ENCODE peak calls at places on chromosomes 11 and 22, in nine cellular contexts. One of them, this sample, is unnamed.

GRCh38 chr11:65288706-65289536 is 25.7 kb upstream of the CDC42EP2 start:
- DNase-seq in brain microvascular endothelial cell: no peak
- DNase-seq in fibroblast of the aortic adventitia: no peak
- DNase-seq in uterus: no peak
- DNase-seq in IMR-90: no peak
- DNase-seq in lung: no peak
- DNase-seq in lower lobe of right lung: no peak
- DNase-seq in CD8-positive, alpha-beta memory T cell: no peak
- DNase-seq in skeletal muscle cell: no peak
- DNase-seq in this sample: peak

GRCh38 chr22:17095538-17095937 is 10.7 kb downstream of the IL17RA start:
- DNase-seq in brain microvascular endothelial cell: no peak
- DNase-seq in fibroblast of the aortic adventitia: peak
- DNase-seq in uterus: no peak
- DNase-seq in IMR-90: no peak
- DNase-seq in lung: no peak
- DNase-seq in lower lobe of right lung: no peak
- DNase-seq in CD8-positive, alpha-beta memory T cell: no peak
- DNase-seq in skeletal muscle cell: no peak
- DNase-seq in this sample: no peak

GRCh38 chr22:49726701-49727101 is 101.0 kb downstream of the BRD1 start:
- DNase-seq in brain microvascular endothelial cell: no peak
- DNase-seq in fibroblast of the aortic adventitia: no peak
- DNase-seq in uterus: no peak
- DNase-seq in IMR-90: no peak
- DNase-seq in lung: no peak
- DNase-seq in lower lobe of right lung: no peak
- DNase-seq in CD8-positive, alpha-beta memory T cell: no peak
- DNase-seq in skeletal muscle cell: no peak
- DNase-seq in this sample: no peak

GRCh38 chr11:111427471-111427912 is 48.4 kb upstream of the POU2AF1 start:
- DNase-seq in brain microvascular endothelial cell: no peak
- DNase-seq in fibroblast of the aortic adventitia: no peak
- DNase-seq in uterus: no peak
- DNase-seq in IMR-90: no peak
- DNase-seq in lung: no peak
- DNase-seq in lower lobe of right lung: no peak
- DNase-seq in CD8-positive, alpha-beta memory T cell: no peak
- DNase-seq in skeletal muscle cell: no peak
- DNase-seq in this sample: no peak

GRCh38 chr11:128240546-128240945 is 346.8 kb downstream of the ETS1 start:
- DNase-seq in brain microvascular endothelial cell: no peak
- DNase-seq in fibroblast of the aortic adventitia: peak
- DNase-seq in uterus: no peak
- DNase-seq in IMR-90: peak
- DNase-seq in lung: no peak
- DNase-seq in lower lobe of right lung: no peak
- DNase-seq in CD8-positive, alpha-beta memory T cell: no peak
- DNase-seq in skeletal muscle cell: no peak
- DNase-seq in this sample: no peak

GRCh38 chr22:28547132-28547842 is 132.4 kb downstream of the TTC28 start:
- DNase-seq in brain microvascular endothelial cell: no peak
- DNase-seq in fibroblast of the aortic adventitia: peak
- DNase-seq in uterus: no peak
- DNase-seq in IMR-90: peak
- DNase-seq in lung: no peak
- DNase-seq in lower lobe of right lung: no peak
- DNase-seq in CD8-positive, alpha-beta memory T cell: no peak
- DNase-seq in skeletal muscle cell: peak
- DNase-seq in this sample: no peak

GRCh38 chr22:48592066-48592345 is 1235.7 kb downstream of the BRD1 start:
- DNase-seq in brain microvascular endothelial cell: no peak
- DNase-seq in fibroblast of the aortic adventitia: no peak
- DNase-seq in uterus: no peak
- DNase-seq in IMR-90: no peak
- DNase-seq in lung: no peak
- DNase-seq in lower lobe of right lung: no peak
- DNase-seq in CD8-positive, alpha-beta memory T cell: no peak
- DNase-seq in skeletal muscle cell: no peak
- DNase-seq in this sample: no peak

GRCh38 chr11:100861221-100861620 is 174.1 kb downstream of the ARHGAP42 start:
- DNase-seq in brain microvascular endothelial cell: no peak
- DNase-seq in fibroblast of the aortic adventitia: no peak
- DNase-seq in uterus: no peak
- DNase-seq in IMR-90: no peak
- DNase-seq in lung: no peak
- DNase-seq in lower lobe of right lung: no peak
- DNase-seq in CD8-positive, alpha-beta memory T cell: no peak
- DNase-seq in skeletal muscle cell: no peak
- DNase-seq in this sample: no peak

GRCh38 chr22:42697542-42698013 is 23.1 kb downstream of the A4GALT start:
- DNase-seq in brain microvascular endothelial cell: peak
- DNase-seq in fibroblast of the aortic adventitia: peak
- DNase-seq in uterus: peak
- DNase-seq in IMR-90: peak
- DNase-seq in lung: no peak
- DNase-seq in lower lobe of right lung: no peak
- DNase-seq in CD8-positive, alpha-beta memory T cell: no peak
- DNase-seq in skeletal muscle cell: peak
- DNase-seq in this sample: peak

GRCh38 chr11:119832536-119832935 is 103.5 kb upstream of the NECTIN1 start:
- DNase-seq in brain microvascular endothelial cell: peak
- DNase-seq in fibroblast of the aortic adventitia: peak
- DNase-seq in uterus: no peak
- DNase-seq in IMR-90: peak
- DNase-seq in lung: no peak
- DNase-seq in lower lobe of right lung: peak
- DNase-seq in CD8-positive, alpha-beta memory T cell: no peak
- DNase-seq in skeletal muscle cell: no peak
- DNase-seq in this sample: no peak

GRCh38 chr11:44277097-44278090 is 32.5 kb downstream of the ALX4 start:
- DNase-seq in brain microvascular endothelial cell: no peak
- DNase-seq in fibroblast of the aortic adventitia: peak
- DNase-seq in uterus: no peak
- DNase-seq in IMR-90: no peak
- DNase-seq in lung: no peak
- DNase-seq in lower lobe of right lung: no peak
- DNase-seq in CD8-positive, alpha-beta memory T cell: no peak
- DNase-seq in skeletal muscle cell: no peak
- DNase-seq in this sample: no peak

GRCh38 chr11:45113807-45114206 is 32.6 kb upstream of the PRDM11 start:
- DNase-seq in brain microvascular endothelial cell: no peak
- DNase-seq in fibroblast of the aortic adventitia: no peak
- DNase-seq in uterus: no peak
- DNase-seq in IMR-90: no peak
- DNase-seq in lung: no peak
- DNase-seq in lower lobe of right lung: no peak
- DNase-seq in CD8-positive, alpha-beta memory T cell: no peak
- DNase-seq in skeletal muscle cell: no peak
- DNase-seq in this sample: no peak

GRCh38 chr11:35099278-35100018 is 39.5 kb upstream of the CD44 start:
- DNase-seq in brain microvascular endothelial cell: peak
- DNase-seq in fibroblast of the aortic adventitia: peak
- DNase-seq in uterus: no peak
- DNase-seq in IMR-90: peak
- DNase-seq in lung: no peak
- DNase-seq in lower lobe of right lung: no peak
- DNase-seq in CD8-positive, alpha-beta memory T cell: no peak
- DNase-seq in skeletal muscle cell: peak
- DNase-seq in this sample: no peak

GRCh38 chr11:17596310-17596669 is 49.2 kb downstream of the OTOG start:
- DNase-seq in brain microvascular endothelial cell: no peak
- DNase-seq in fibroblast of the aortic adventitia: no peak
- DNase-seq in uterus: no peak
- DNase-seq in IMR-90: no peak
- DNase-seq in lung: no peak
- DNase-seq in lower lobe of right lung: no peak
- DNase-seq in CD8-positive, alpha-beta memory T cell: no peak
- DNase-seq in skeletal muscle cell: no peak
- DNase-seq in this sample: no peak

GRCh38 chr11:72112541-72113136 is at the start of gene ANAPC15:
- DNase-seq in brain microvascular endothelial cell: peak
- DNase-seq in fibroblast of the aortic adventitia: peak
- DNase-seq in uterus: peak
- DNase-seq in IMR-90: peak
- DNase-seq in lung: peak
- DNase-seq in lower lobe of right lung: peak
- DNase-seq in CD8-positive, alpha-beta memory T cell: peak
- DNase-seq in skeletal muscle cell: peak
- DNase-seq in this sample: peak

GRCh38 chr11:72111803-72112540 is 523 bp downstream of the ANAPC15 start:
- DNase-seq in brain microvascular endothelial cell: peak
- DNase-seq in fibroblast of the aortic adventitia: peak
- DNase-seq in uterus: peak
- DNase-seq in IMR-90: peak
- DNase-seq in lung: peak
- DNase-seq in lower lobe of right lung: peak
- DNase-seq in CD8-positive, alpha-beta memory T cell: peak
- DNase-seq in skeletal muscle cell: peak
- DNase-seq in this sample: peak

GRCh38 chr11:72114570-72114969 is 2.1 kb upstream of the ANAPC15 start:
- DNase-seq in brain microvascular endothelial cell: no peak
- DNase-seq in fibroblast of the aortic adventitia: peak
- DNase-seq in uterus: no peak
- DNase-seq in IMR-90: peak
- DNase-seq in lung: no peak
- DNase-seq in lower lobe of right lung: no peak
- DNase-seq in CD8-positive, alpha-beta memory T cell: no peak
- DNase-seq in skeletal muscle cell: no peak
- DNase-seq in this sample: no peak

GRCh38 chr11:72111300-72111699 is 1.2 kb downstream of the ANAPC15 start:
- DNase-seq in brain microvascular endothelial cell: no peak
- DNase-seq in fibroblast of the aortic adventitia: no peak
- DNase-seq in uterus: no peak
- DNase-seq in IMR-90: no peak
- DNase-seq in lung: no peak
- DNase-seq in lower lobe of right lung: no peak
- DNase-seq in CD8-positive, alpha-beta memory T cell: no peak
- DNase-seq in skeletal muscle cell: no peak
- DNase-seq in this sample: no peak

GRCh38 chr11:72113170-72113808 is 794 bp upstream of the ANAPC15 start:
- DNase-seq in brain microvascular endothelial cell: no peak
- DNase-seq in fibroblast of the aortic adventitia: peak
- DNase-seq in uterus: no peak
- DNase-seq in IMR-90: peak
- DNase-seq in lung: no peak
- DNase-seq in lower lobe of right lung: no peak
- DNase-seq in CD8-positive, alpha-beta memory T cell: no peak
- DNase-seq in skeletal muscle cell: no peak
- DNase-seq in this sample: no peak
- H3K4me3 ChIP-seq in brain microvascular endothelial cell: peak
- H3K4me3 ChIP-seq in fibroblast of the aortic adventitia: peak
- H3K4me3 ChIP-seq in uterus: peak
- H3K4me3 ChIP-seq in IMR-90: no peak
- H3K4me3 ChIP-seq in lung: no peak
- H3K4me3 ChIP-seq in lower lobe of right lung: peak
- H3K4me3 ChIP-seq in CD8-positive, alpha-beta memory T cell: peak
- H3K4me3 ChIP-seq in skeletal muscle cell: peak
- H3K4me3 ChIP-seq in this sample: peak

GRCh38 chr11:63761870-63762661 is 6.5 kb downstream of the ZFTA start:
- DNase-seq in brain microvascular endothelial cell: no peak
- DNase-seq in fibroblast of the aortic adventitia: no peak
- DNase-seq in uterus: peak
- DNase-seq in IMR-90: no peak
- DNase-seq in lung: no peak
- DNase-seq in lower lobe of right lung: no peak
- DNase-seq in CD8-positive, alpha-beta memory T cell: no peak
- DNase-seq in skeletal muscle cell: no peak
- DNase-seq in this sample: peak
- H3K4me3 ChIP-seq in brain microvascular endothelial cell: peak
- H3K4me3 ChIP-seq in fibroblast of the aortic adventitia: peak
- H3K4me3 ChIP-seq in uterus: peak
- H3K4me3 ChIP-seq in IMR-90: no peak
- H3K4me3 ChIP-seq in lung: no peak
- H3K4me3 ChIP-seq in lower lobe of right lung: peak
- H3K4me3 ChIP-seq in CD8-positive, alpha-beta memory T cell: no peak
- H3K4me3 ChIP-seq in skeletal muscle cell: peak
- H3K4me3 ChIP-seq in this sample: peak

DNA sequence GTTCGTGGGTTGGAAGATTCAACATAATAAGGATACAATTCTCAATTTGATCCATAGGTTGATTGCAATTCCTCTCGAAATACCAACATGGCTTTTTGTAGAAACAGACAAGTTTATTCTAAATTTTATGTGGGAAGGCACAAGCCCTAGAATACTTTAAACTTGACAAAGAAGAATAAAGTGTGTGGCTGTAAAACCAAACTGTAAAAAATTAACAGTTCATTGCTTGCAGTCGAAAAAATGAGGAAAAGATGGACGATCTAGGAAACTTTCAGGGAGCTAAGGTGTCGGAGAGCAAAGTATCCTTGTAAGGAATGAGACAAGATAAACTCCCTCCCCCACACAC is 1.0 kb upstream of the GLB1L3 start:
- DNase-seq in brain microvascular endothelial cell: no peak
- DNase-seq in fibroblast of the aortic adventitia: no peak
- DNase-seq in uterus: no peak
- DNase-seq in IMR-90: no peak
- DNase-seq in lung: no peak
- DNase-seq in lower lobe of right lung: no peak
- DNase-seq in CD8-positive, alpha-beta memory T cell: no peak
- DNase-seq in skeletal muscle cell: no peak
- DNase-seq in this sample: no peak
- H3K4me3 ChIP-seq in brain microvascular endothelial cell: no peak
- H3K4me3 ChIP-seq in fibroblast of the aortic adventitia: no peak
- H3K4me3 ChIP-seq in uterus: peak
- H3K4me3 ChIP-seq in IMR-90: no peak
- H3K4me3 ChIP-seq in lung: no peak
- H3K4me3 ChIP-seq in lower lobe of right lung: no peak
- H3K4me3 ChIP-seq in CD8-positive, alpha-beta memory T cell: peak
- H3K4me3 ChIP-seq in skeletal muscle cell: no peak
- H3K4me3 ChIP-seq in this sample: no peak

GRCh38 chr11:73981051-73981805 is 1.4 kb downstream of the UCP2 start:
- DNase-seq in brain microvascular endothelial cell: no peak
- DNase-seq in fibroblast of the aortic adventitia: no peak
- DNase-seq in uterus: no peak
- DNase-seq in IMR-90: no peak
- DNase-seq in lung: no peak
- DNase-seq in lower lobe of right lung: no peak
- DNase-seq in CD8-positive, alpha-beta memory T cell: peak
- DNase-seq in skeletal muscle cell: no peak
- DNase-seq in this sample: no peak

GRCh38 chr11:73982595-73982989 is at the start of gene UCP2:
- DNase-seq in brain microvascular endothelial cell: peak
- DNase-seq in fibroblast of the aortic adventitia: peak
- DNase-seq in uterus: peak
- DNase-seq in IMR-90: peak
- DNase-seq in lung: peak
- DNase-seq in lower lobe of right lung: peak
- DNase-seq in CD8-positive, alpha-beta memory T cell: peak
- DNase-seq in skeletal muscle cell: peak
- DNase-seq in this sample: peak

GRCh38 chr11:73980001-73980960 is 2.4 kb downstream of the UCP2 start:
- DNase-seq in brain microvascular endothelial cell: no peak
- DNase-seq in fibroblast of the aortic adventitia: no peak
- DNase-seq in uterus: no peak
- DNase-seq in IMR-90: peak
- DNase-seq in lung: peak
- DNase-seq in lower lobe of right lung: peak
- DNase-seq in CD8-positive, alpha-beta memory T cell: peak
- DNase-seq in skeletal muscle cell: no peak
- DNase-seq in this sample: no peak

GRCh38 chr11:73982990-73983763 is 534 bp upstream of the UCP2 start:
- DNase-seq in brain microvascular endothelial cell: peak
- DNase-seq in fibroblast of the aortic adventitia: peak
- DNase-seq in uterus: peak
- DNase-seq in IMR-90: peak
- DNase-seq in lung: peak
- DNase-seq in lower lobe of right lung: peak
- DNase-seq in CD8-positive, alpha-beta memory T cell: peak
- DNase-seq in skeletal muscle cell: peak
- DNase-seq in this sample: peak

GRCh38 chr11:73983764-73984543 is 1.3 kb upstream of the UCP2 start:
- DNase-seq in brain microvascular endothelial cell: no peak
- DNase-seq in fibroblast of the aortic adventitia: no peak
- DNase-seq in uterus: no peak
- DNase-seq in IMR-90: no peak
- DNase-seq in lung: no peak
- DNase-seq in lower lobe of right lung: no peak
- DNase-seq in CD8-positive, alpha-beta memory T cell: peak
- DNase-seq in skeletal muscle cell: no peak
- DNase-seq in this sample: no peak
- H3K4me3 ChIP-seq in brain microvascular endothelial cell: peak
- H3K4me3 ChIP-seq in fibroblast of the aortic adventitia: no peak
- H3K4me3 ChIP-seq in uterus: peak
- H3K4me3 ChIP-seq in IMR-90: peak
- H3K4me3 ChIP-seq in lung: no peak
- H3K4me3 ChIP-seq in lower lobe of right lung: peak
- H3K4me3 ChIP-seq in CD8-positive, alpha-beta memory T cell: peak
- H3K4me3 ChIP-seq in skeletal muscle cell: peak
- H3K4me3 ChIP-seq in this sample: peak